ENCODE peak calls at places on chromosomes 4 and X, in five cellular contexts. E is left lung, V is PC-3, W is fibroblast of lung, O is body of pancreas. X is an unnamed sample. For H3K4me1, the result is how much of the 10 kb centered on the place peaks cover.

GRCh38 chrX:151713859-151714258 is 2.0 kb upstream of the FATE1 start:
- DNase-seq in E (no peak), V (peak), W (peak), O (no peak), X (peak)

GRCh38 chr4:90121961-90122748 is 5.0 kb upstream of the CCSER1 start:
- DNase-seq in E (no peak), V (peak), W (peak), O (no peak), X (peak)

GRCh38 chr4:139815646-139816601 is 150.3 kb downstream of the MGST2 start:
- DNase-seq in E (no peak), V (peak), W (peak), O (no peak), X (peak)

GRCh38 chr4:74044676-74045075 is 6.2 kb upstream of the CXCL3 start:
- DNase-seq in E (no peak), V (peak), W (peak), O (no peak), X (no peak)

GRCh38 chrX:64093761-64094160 is 111.7 kb downstream of the AMER1 start:
- DNase-seq in E (no peak), V (peak), W (no peak), O (no peak), X (no peak)

GRCh38 chr4:139223682-139224317 is 46.8 kb upstream of the ELF2 start:
- DNase-seq in E (no peak), V (peak), W (peak), O (peak), X (no peak)

GRCh38 chrX:19514791-19515614 is at the start of gene MAP3K15:
- DNase-seq in E (peak), V (peak), W (peak), O (peak), X (peak)

GRCh38 chrX:16712825-16713155 is 321 bp upstream of the CTPS2 start:
- DNase-seq in E (no peak), V (no peak), W (peak), O (no peak), X (no peak)

GRCh38 chrX:24768556-24768955 is 74.8 kb downstream of the POLA1 start:
- DNase-seq in E (no peak), V (no peak), W (no peak), O (no peak), X (no peak)

GRCh38 chrX:65679071-65679540 is 11.7 kb downstream of the MSN start:
- DNase-seq in E (no peak), V (peak), W (peak), O (no peak), X (no peak)

GRCh38 chr4:80010316-80010715 is 62.7 kb downstream of the ANTXR2 start:
- DNase-seq in E (no peak), V (no peak), W (no peak), O (no peak), X (no peak)

GRCh38 chrX:154026136-154026806 is 6.6 kb upstream of the IRAK1 start:
- DNase-seq in E (no peak), V (no peak), W (no peak), O (no peak), X (no peak)

GRCh38 chr4:151905197-151905596 is 144.4 kb upstream of the GATB start:
- DNase-seq in E (no peak), V (no peak), W (no peak), O (no peak), X (no peak)

GRCh38 chr4:139858436-139859225 is 193.0 kb downstream of the MGST2 start:
- DNase-seq in E (no peak), V (no peak), W (peak), O (no peak), X (no peak)

GRCh38 chrX:38805294-38806053 is 4.2 kb downstream of the MID1IP1 start:
- DNase-seq in E (peak), V (peak), W (peak), O (peak), X (peak)

GRCh38 chr4:146051724-146052396 is 113.2 kb upstream of the ZNF827 start:
- DNase-seq in E (no peak), V (peak), W (peak), O (no peak), X (no peak)

GRCh38 chr4:168569066-168569908 is 72.4 kb downstream of the PALLD start:
- DNase-seq in E (no peak), V (no peak), W (peak), O (peak), X (peak)

GRCh38 chrX:11628399-11628798 is 37.3 kb downstream of the ARHGAP6 start:
- DNase-seq in E (no peak), V (no peak), W (no peak), O (no peak), X (no peak)

GRCh38 chr4:60384475-60384874 is 815.7 kb upstream of the ADGRL3 start:
- DNase-seq in E (no peak), V (no peak), W (no peak), O (no peak), X (no peak)

GRCh38 chrX:44306336-44306735 is 37.1 kb downstream of the EFHC2 start:
- DNase-seq in E (no peak), V (peak), W (peak), O (no peak), X (no peak)

GRCh38 chr4:76011700-76012387 is 4.5 kb upstream of the CXCL9 start:
- DNase-seq in E (no peak), V (peak), W (peak), O (no peak), X (no peak)

GRCh38 chr4:105058177-105058812 is 88.4 kb upstream of the TET2 start:
- DNase-seq in E (no peak), V (peak), W (peak), O (no peak), X (no peak)

GRCh38 chrX:75106772-75107171 is 49.3 kb downstream of the ABCB7 start:
- DNase-seq in E (no peak), V (no peak), W (no peak), O (no peak), X (no peak)

GRCh38 chr4:110735691-110736090 is 112.8 kb upstream of the PITX2 start:
- DNase-seq in E (no peak), V (no peak), W (no peak), O (no peak), X (peak)

GRCh38 chr4:22237155-22237751 is 278.6 kb downstream of the ADGRA3 start:
- DNase-seq in E (peak), V (peak), W (no peak), O (peak), X (peak)

GRCh38 chr4:57110635-57111546 is 706 bp upstream of the IGFBP7 start:
- DNase-seq in E (peak), V (no peak), W (peak), O (peak), X (no peak)

GRCh38 chr4:146916479-146917076 is 29.1 kb downstream of the TTC29 start:
- DNase-seq in E (no peak), V (peak), W (peak), O (no peak), X (peak)

GRCh38 chr4:168751263-168752225 is 254.7 kb downstream of the PALLD start:
- DNase-seq in E (no peak), V (no peak), W (peak), O (no peak), X (no peak)

GRCh38 chr4:143359794-143360193 is 23.1 kb downstream of the GAB1 start:
- DNase-seq in E (no peak), V (no peak), W (no peak), O (no peak), X (no peak)

GRCh38 chr4:77856152-77856551 is 6.5 kb upstream of the MRPL1 start:
- DNase-seq in E (no peak), V (no peak), W (no peak), O (no peak), X (no peak)
- H3K4me1 ChIP-seq in E (under half), V (under half), W (under half), O (under half), X (under half)

GRCh38 chr4:38082424-38083374 is 122.5 kb downstream of the PTTG2 start:
- DNase-seq in E (no peak), V (peak), W (peak), O (no peak), X (no peak)

GRCh38 chr4:38077791-38078489 is 117.7 kb downstream of the PTTG2 start:
- DNase-seq in E (no peak), V (no peak), W (no peak), O (no peak), X (no peak)

GRCh38 chr4:38080575-38080974 is 120.4 kb downstream of the PTTG2 start:
- DNase-seq in E (no peak), V (no peak), W (no peak), O (no peak), X (no peak)

GRCh38 chr4:38078590-38079381 is 118.6 kb downstream of the PTTG2 start:
- DNase-seq in E (no peak), V (peak), W (peak), O (no peak), X (no peak)

GRCh38 chr4:38080061-38080531 is 119.9 kb downstream of the PTTG2 start:
- DNase-seq in E (no peak), V (no peak), W (no peak), O (no peak), X (no peak)
- H3K4me1 ChIP-seq in E (under half), V (under half), W (under half), O (under half), X (under half)

GRCh38 chr4:182208651-182209050 is 34.6 kb upstream of the TENM3 start:
- DNase-seq in E (no peak), V (no peak), W (no peak), O (no peak), X (no peak)
- H3K4me1 ChIP-seq in E (under half), V (under half), W (under half), O (under half), X (under half)

GRCh38 chr4:184887947-184888346 is 62.2 kb upstream of the ACSL1 start:
- DNase-seq in E (no peak), V (no peak), W (no peak), O (no peak), X (no peak)
- H3K4me1 ChIP-seq in E (under half), V (under half), W (under half), O (under half), X (under half)

GRCh38 chr4:40722576-40723161 is 27.1 kb upstream of the NSUN7 start:
- DNase-seq in E (no peak), V (no peak), W (no peak), O (no peak), X (no peak)
- H3K4me1 ChIP-seq in E (under half), V (under half), W (under half), O (under half), X (under half)

DNA sequence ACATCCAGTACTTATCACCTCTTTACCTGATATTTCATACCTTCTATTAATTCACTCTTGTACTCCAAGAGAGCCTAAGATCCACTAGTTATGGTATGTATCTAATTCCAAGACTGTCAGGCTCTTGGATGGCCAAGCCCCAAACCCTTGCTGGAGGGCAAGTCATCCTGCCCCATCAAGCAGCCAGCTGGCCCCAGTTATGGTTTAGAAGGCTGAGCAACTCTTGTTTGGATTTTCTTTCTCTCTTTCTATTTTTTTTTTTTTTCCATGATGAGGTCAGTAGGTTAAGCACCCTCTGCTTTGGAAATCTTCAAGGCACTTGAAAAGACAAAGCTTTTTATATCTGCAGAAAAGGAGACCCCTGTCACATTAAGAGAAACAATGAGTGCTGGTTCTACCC is 10.9 kb upstream of the FGF16 start:
- DNase-seq in E (no peak), V (no peak), W (no peak), O (no peak), X (no peak)
- H3K4me1 ChIP-seq in E (under half), V (under half), W (under half), O (under half), X (under half)

GRCh38 chr4:114600066-114600552 is 1.5 kb downstream of the UGT8 start:
- DNase-seq in E (no peak), V (peak), W (no peak), O (no peak), X (no peak)

GRCh38 chr4:114599231-114600065 is 841 bp downstream of the UGT8 start:
- DNase-seq in E (peak), V (no peak), W (peak), O (peak), X (peak)

GRCh38 chr4:114601304-114602052 is 2.9 kb downstream of the UGT8 start:
- DNase-seq in E (no peak), V (no peak), W (no peak), O (no peak), X (no peak)

GRCh38 chr4:114598191-114599121 is at the start of gene UGT8:
- DNase-seq in E (peak), V (peak), W (peak), O (peak), X (peak)

DNA sequence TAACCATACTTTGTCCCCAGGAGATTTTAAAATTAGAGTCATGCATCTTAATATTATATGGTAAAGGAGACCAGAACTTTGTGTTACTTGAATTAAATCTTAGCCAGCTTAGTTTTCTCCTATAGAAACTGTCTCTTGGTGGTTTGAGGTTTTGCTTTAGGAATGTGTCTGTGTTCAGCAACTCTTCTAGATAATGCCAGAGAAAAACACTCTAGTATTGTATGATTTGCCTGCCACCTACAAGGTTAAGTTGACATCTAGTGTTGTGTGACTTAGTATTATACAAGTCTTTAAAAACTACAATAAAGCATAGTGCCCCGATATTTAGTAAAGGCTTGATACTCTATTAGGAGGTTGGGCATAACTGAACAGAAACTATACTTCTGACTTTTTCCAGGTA is 2.1 kb downstream of the UGT8 start:
- DNase-seq in E (no peak), V (no peak), W (no peak), O (no peak), X (no peak)
- H3K4me1 ChIP-seq in E (under half), V (under half), W (under half), O (under half), X (under half)

X was measured in BE2C.